ENCODE peak calls at places on chromosomes 1 and 21, in ten cellular contexts. M is CD8-positive, alpha-beta memory T cell; Q is neuronal stem cell; Y is body of pancreas; A is ovary; S is esophagus squamous epithelium; P is hepatocyte; N is cardiac muscle cell; X is H9; D is pancreas. B is an unnamed sample. For H3K4me1, the result is how much of the 10 kb centered on the place peaks cover.

GRCh38 chr1:167738158-167738557 is 16.4 kb downstream of the MPZL1 start:
- DNase-seq in M (no peak), Q (no peak), Y (no peak), A (no peak), S (no peak), P (no peak), N (no peak), X (no peak), D (no peak), B (no peak)

GRCh38 chr1:234670936-234671628 is 61.1 kb upstream of the IRF2BP2 start:
- DNase-seq in M (no peak), Q (no peak), Y (peak), A (no peak), S (no peak), P (peak), N (no peak), X (no peak), D (no peak), B (no peak)

GRCh38 chr1:151314137-151314875 is 12.9 kb downstream of the PI4KB start:
- DNase-seq in M (no peak), Q (no peak), Y (peak), A (peak), S (no peak), P (no peak), N (peak), X (no peak), D (no peak), B (no peak)

GRCh38 chr1:110631836-110632620 is 25.9 kb upstream of the KCNA2 start:
- DNase-seq in M (no peak), Q (no peak), Y (no peak), A (no peak), S (no peak), P (no peak), N (no peak), X (no peak), D (no peak), B (no peak)

GRCh38 chr1:22418852-22419480 is 32.7 kb upstream of the ZBTB40 start:
- DNase-seq in M (no peak), Q (no peak), Y (no peak), A (no peak), S (no peak), P (no peak), N (peak), X (no peak), D (no peak), B (no peak)

GRCh38 chr1:67831850-67832513 is 1.3 kb downstream of the GNG12 start:
- DNase-seq in M (no peak), Q (peak), Y (peak), A (peak), S (no peak), P (peak), N (peak), X (no peak), D (peak), B (no peak)

GRCh38 chr1:206834217-206834616 is 31.2 kb upstream of the IL20 start:
- DNase-seq in M (no peak), Q (no peak), Y (no peak), A (no peak), S (no peak), P (no peak), N (no peak), X (no peak), D (no peak), B (no peak)

GRCh38 chr1:28050746-28051145 is 37.7 kb downstream of the EYA3 start:
- DNase-seq in M (no peak), Q (no peak), Y (no peak), A (no peak), S (no peak), P (no peak), N (peak), X (no peak), D (no peak), B (no peak)

GRCh38 chr1:78619803-78620579 is at the start of gene IFI44L:
- DNase-seq in M (peak), Q (no peak), Y (peak), A (peak), S (no peak), P (no peak), N (peak), X (no peak), D (peak), B (no peak)

GRCh38 chr1:36304521-36304920 is 1.6 kb upstream of the SH3D21 start:
- DNase-seq in M (no peak), Q (no peak), Y (peak), A (peak), S (no peak), P (no peak), N (no peak), X (no peak), D (no peak), B (no peak)

GRCh38 chr1:45044916-45045315 is 32.9 kb downstream of the UROD start:
- DNase-seq in M (no peak), Q (no peak), Y (no peak), A (no peak), S (no peak), P (no peak), N (no peak), X (no peak), D (no peak), B (no peak)

GRCh38 chr1:162756523-162756922 is 34.0 kb upstream of the HSD17B7 start:
- DNase-seq in M (no peak), Q (no peak), Y (no peak), A (no peak), S (no peak), P (no peak), N (peak), X (no peak), D (no peak), B (no peak)

GRCh38 chr1:109923131-109923945 is 12.7 kb downstream of the CSF1 start:
- DNase-seq in M (no peak), Q (peak), Y (no peak), A (peak), S (no peak), P (no peak), N (no peak), X (peak), D (no peak), B (no peak)

GRCh38 chr1:30920827-30921226 is 12.3 kb upstream of the SDC3 start:
- DNase-seq in M (no peak), Q (no peak), Y (no peak), A (no peak), S (no peak), P (no peak), N (no peak), X (no peak), D (no peak), B (no peak)

GRCh38 chr1:234969630-234970370 is 158.8 kb downstream of the TOMM20 start:
- DNase-seq in M (no peak), Q (no peak), Y (peak), A (peak), S (no peak), P (peak), N (peak), X (peak), D (peak), B (no peak)

GRCh38 chr1:229922249-229922648 is 144.8 kb upstream of the GALNT2 start:
- DNase-seq in M (no peak), Q (no peak), Y (no peak), A (no peak), S (no peak), P (no peak), N (no peak), X (no peak), D (no peak), B (no peak)

GRCh38 chr1:35718492-35719336 is at the start of gene C1orf216:
- DNase-seq in M (peak), Q (no peak), Y (peak), A (peak), S (no peak), P (peak), N (peak), X (peak), D (peak), B (no peak)

GRCh38 chr1:115865704-115866380 is 24.9 kb upstream of the NHLH2 start:
- DNase-seq in M (no peak), Q (no peak), Y (no peak), A (no peak), S (no peak), P (no peak), N (peak), X (no peak), D (no peak), B (no peak)

GRCh38 chr21:29149771-29150425 is 19.5 kb downstream of the MAP3K7CL start:
- DNase-seq in M (no peak), Q (no peak), Y (no peak), A (no peak), S (no peak), P (no peak), N (peak), X (no peak), D (no peak), B (no peak)

GRCh38 chr1:55057956-55058298 is 18.6 kb downstream of the PCSK9 start:
- DNase-seq in M (no peak), Q (no peak), Y (no peak), A (no peak), S (no peak), P (no peak), N (no peak), X (no peak), D (no peak), B (no peak)

GRCh38 chr1:114454539-114454938 is 56.5 kb downstream of the TRIM33 start:
- DNase-seq in M (no peak), Q (no peak), Y (peak), A (no peak), S (no peak), P (no peak), N (no peak), X (no peak), D (peak), B (no peak)

GRCh38 chr1:230253150-230253549 is 173.0 kb downstream of the PGBD5 start:
- DNase-seq in M (no peak), Q (no peak), Y (no peak), A (no peak), S (no peak), P (no peak), N (no peak), X (no peak), D (no peak), B (no peak)

GRCh38 chr1:15515026-15515663 is 8.9 kb downstream of the CASP9 start:
- DNase-seq in M (no peak), Q (no peak), Y (no peak), A (peak), S (no peak), P (no peak), N (peak), X (no peak), D (no peak), B (no peak)

GRCh38 chr21:44497641-44498243 is 42.3 kb downstream of the KRTAP10-1 start:
- DNase-seq in M (no peak), Q (no peak), Y (peak), A (no peak), S (no peak), P (peak), N (peak), X (no peak), D (no peak), B (no peak)

GRCh38 chr1:229377429-229377828 is 34.6 kb upstream of the CCSAP start:
- DNase-seq in M (no peak), Q (no peak), Y (no peak), A (no peak), S (no peak), P (no peak), N (no peak), X (no peak), D (no peak), B (no peak)

GRCh38 chr1:208461680-208462079 is 217.5 kb upstream of the PLXNA2 start:
- DNase-seq in M (no peak), Q (no peak), Y (no peak), A (no peak), S (no peak), P (no peak), N (no peak), X (no peak), D (no peak), B (no peak)

GRCh38 chr21:44547656-44548331 is 3.5 kb downstream of the KRTAP10-2 start:
- DNase-seq in M (no peak), Q (no peak), Y (no peak), A (no peak), S (no peak), P (no peak), N (no peak), X (no peak), D (no peak), B (no peak)

GRCh38 chr1:240732390-240732789 is 120.4 kb upstream of the GREM2 start:
- DNase-seq in M (no peak), Q (peak), Y (no peak), A (no peak), S (no peak), P (peak), N (peak), X (no peak), D (no peak), B (peak)

GRCh38 chr1:76170522-76170921 is 96.0 kb downstream of the ST6GALNAC3 start:
- DNase-seq in M (no peak), Q (no peak), Y (no peak), A (no peak), S (no peak), P (no peak), N (no peak), X (no peak), D (no peak), B (no peak)
- H3K4me1 ChIP-seq in M (under half), Q (under half), Y (under half), A (under half), S (under half), P (under half), N (under half), X (under half), D (under half), B (under half)

DNA sequence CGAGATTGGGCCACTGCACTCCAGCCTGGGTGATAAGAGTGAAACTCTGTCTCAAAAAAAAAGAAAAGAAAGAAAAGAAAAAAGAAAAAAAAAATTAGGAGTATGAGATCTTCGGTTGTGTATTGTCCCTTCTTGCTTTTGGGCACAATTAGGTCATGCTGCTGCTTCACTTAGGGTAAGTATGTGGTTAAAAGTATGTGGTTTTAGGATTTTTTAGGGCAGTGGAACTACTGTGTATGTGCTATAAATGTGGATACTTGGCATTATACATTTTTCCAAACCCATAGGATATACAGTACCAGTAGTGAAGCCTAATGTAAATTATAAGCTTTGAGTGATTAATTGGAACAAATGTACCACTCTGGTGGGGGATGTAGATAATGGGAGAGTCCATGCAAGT is 31.2 kb downstream of the VANGL2 start:
- DNase-seq in M (no peak), Q (no peak), Y (no peak), A (no peak), S (no peak), P (no peak), N (no peak), X (no peak), D (no peak), B (no peak)
- H3K4me1 ChIP-seq in M (half or more), Q (under half), Y (under half), A (under half), S (under half), P (under half), N (under half), X (under half), D (under half), B (under half)

GRCh38 chr1:9321480-9321849 is 28.8 kb downstream of the SPSB1 start:
- DNase-seq in M (no peak), Q (no peak), Y (no peak), A (peak), S (no peak), P (peak), N (peak), X (no peak), D (no peak), B (no peak)

GRCh38 chr1:9319789-9320519 is 27.3 kb downstream of the SPSB1 start:
- DNase-seq in M (no peak), Q (no peak), Y (no peak), A (no peak), S (no peak), P (peak), N (no peak), X (no peak), D (no peak), B (no peak)

GRCh38 chr1:9322845-9323244 is 30.2 kb downstream of the SPSB1 start:
- DNase-seq in M (no peak), Q (no peak), Y (peak), A (no peak), S (no peak), P (no peak), N (no peak), X (no peak), D (peak), B (no peak)

GRCh38 chr1:9320520-9321479 is 28.1 kb downstream of the SPSB1 start:
- DNase-seq in M (no peak), Q (no peak), Y (no peak), A (no peak), S (no peak), P (peak), N (no peak), X (no peak), D (no peak), B (no peak)

GRCh38 chr1:9321986-9322715 is 29.5 kb downstream of the SPSB1 start:
- DNase-seq in M (no peak), Q (no peak), Y (no peak), A (no peak), S (no peak), P (no peak), N (no peak), X (no peak), D (no peak), B (no peak)
- H3K4me1 ChIP-seq in M (under half), Q (under half), Y (under half), A (under half), S (half or more), P (half or more), N (under half), X (under half), D (under half), B (half or more)

GRCh38 chr1:47895436-47895835 is 101.7 kb downstream of the TRABD2B start:
- DNase-seq in M (no peak), Q (no peak), Y (no peak), A (no peak), S (no peak), P (no peak), N (no peak), X (no peak), D (no peak), B (no peak)
- H3K4me1 ChIP-seq in M (under half), Q (under half), Y (under half), A (under half), S (under half), P (under half), N (under half), X (under half), D (under half), B (under half)

GRCh38 chr1:209651148-209651547 is 1.1 kb downstream of the LAMB3 start:
- DNase-seq in M (no peak), Q (no peak), Y (peak), A (no peak), S (no peak), P (peak), N (peak), X (no peak), D (peak), B (no peak)
- H3K4me1 ChIP-seq in M (under half), Q (under half), Y (half or more), A (under half), S (half or more), P (half or more), N (under half), X (under half), D (under half), B (under half)

GRCh38 chr1:94094466-94095111 is 26.4 kb downstream of the ABCA4 start:
- DNase-seq in M (no peak), Q (no peak), Y (peak), A (peak), S (no peak), P (peak), N (peak), X (no peak), D (no peak), B (no peak)
- H3K4me1 ChIP-seq in M (under half), Q (under half), Y (under half), A (under half), S (under half), P (under half), N (under half), X (under half), D (under half), B (under half)

GRCh38 chr1:169117014-169117413 is 10.5 kb downstream of the ATP1B1 start:
- DNase-seq in M (no peak), Q (no peak), Y (no peak), A (no peak), S (no peak), P (no peak), N (no peak), X (no peak), D (no peak), B (no peak)
- H3K4me1 ChIP-seq in M (under half), Q (under half), Y (half or more), A (under half), S (under half), P (half or more), N (half or more), X (under half), D (under half), B (under half)

GRCh38 chr1:154803203-154803920 is 66.7 kb downstream of the KCNN3 start:
- DNase-seq in M (no peak), Q (no peak), Y (no peak), A (no peak), S (no peak), P (no peak), N (no peak), X (no peak), D (no peak), B (no peak)

GRCh38 chr1:154798645-154799044 is 71.4 kb downstream of the KCNN3 start:
- DNase-seq in M (no peak), Q (no peak), Y (no peak), A (no peak), S (no peak), P (no peak), N (no peak), X (no peak), D (no peak), B (no peak)

GRCh38 chr1:154801612-154802011 is 68.5 kb downstream of the KCNN3 start:
- DNase-seq in M (no peak), Q (no peak), Y (no peak), A (no peak), S (no peak), P (no peak), N (no peak), X (no peak), D (no peak), B (no peak)

GRCh38 chr1:154799188-154799587 is 70.9 kb downstream of the KCNN3 start:
- DNase-seq in M (no peak), Q (no peak), Y (no peak), A (no peak), S (no peak), P (no peak), N (no peak), X (no peak), D (no peak), B (no peak)

DNA sequence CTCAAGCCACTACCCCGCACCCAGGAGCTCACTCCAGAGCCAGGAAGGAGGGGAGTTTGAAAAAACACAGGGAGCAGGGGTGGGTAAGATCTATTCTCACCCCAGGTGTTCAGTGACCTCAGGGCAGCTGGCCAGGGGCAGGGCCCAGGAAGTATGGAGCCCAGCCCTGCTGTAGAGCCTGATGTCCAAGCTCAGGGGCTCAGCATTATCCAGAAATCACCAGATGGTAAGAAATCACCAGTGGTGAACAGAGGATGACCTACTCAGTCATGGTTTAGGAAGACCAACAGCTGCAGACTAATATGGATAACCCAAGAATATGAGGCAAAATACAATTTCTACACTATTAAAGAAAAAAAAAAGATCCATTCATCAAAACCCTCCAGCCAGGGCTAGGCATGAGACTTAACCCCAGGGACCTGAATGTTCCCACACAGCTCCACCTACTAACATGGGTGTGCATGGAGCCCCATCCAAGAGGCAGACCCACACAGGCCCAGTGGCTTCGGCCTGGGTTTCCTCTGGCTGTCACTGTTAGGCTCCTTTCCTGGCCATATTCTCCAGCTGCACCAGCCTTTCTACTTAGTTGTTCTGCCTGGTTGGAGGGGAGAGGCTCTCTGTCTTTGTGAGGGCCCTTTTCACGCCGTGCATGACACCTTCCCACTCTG is 67.6 kb downstream of the KCNN3 start:
- DNase-seq in M (no peak), Q (no peak), Y (no peak), A (no peak), S (no peak), P (no peak), N (no peak), X (no peak), D (no peak), B (no peak)
- H3K4me1 ChIP-seq in M (under half), Q (under half), Y (under half), A (under half), S (under half), P (under half), N (under half), X (under half), D (under half), B (under half)

GRCh38 chr1:9643351-9644256 is 7.9 kb upstream of the PIK3CD start:
- DNase-seq in M (no peak), Q (no peak), Y (peak), A (no peak), S (no peak), P (no peak), N (no peak), X (no peak), D (no peak), B (no peak)
- H3K4me1 ChIP-seq in M (half or more), Q (under half), Y (under half), A (under half), S (under half), P (under half), N (under half), X (under half), D (under half), B (under half)